ENCODE peak calls at places on chromosomes 11 and 22, in four cellular contexts. K, L, Z and Q are unnamed samples.

GRCh38 chr11:44989831-44990566 is 39.3 kb upstream of the TP53I11 start:
- DNase-seq in K (no peak), L (no peak), Z (no peak), Q (no peak)

GRCh38 chr22:25742918-25743708 is 1.1 kb downstream of the MYO18B start:
- DNase-seq in K (no peak), L (no peak), Z (no peak), Q (no peak)

GRCh38 chr11:99199336-99199735 is 178.6 kb downstream of the CNTN5 start:
- DNase-seq in K (no peak), L (no peak), Z (no peak), Q (no peak)

GRCh38 chr11:66443602-66444001 is 5.0 kb upstream of the MRPL11 start:
- DNase-seq in K (no peak), L (peak), Z (no peak), Q (no peak)

GRCh38 chr11:8384199-8384821 is 120.6 kb upstream of the LMO1 start:
- DNase-seq in K (no peak), L (peak), Z (no peak), Q (no peak)

GRCh38 chr11:35272391-35272821 is 133.4 kb downstream of the CD44 start:
- DNase-seq in K (no peak), L (no peak), Z (no peak), Q (peak)

GRCh38 chr22:32926600-32926999 is 125.1 kb downstream of the TIMP3 start:
- DNase-seq in K (peak), L (peak), Z (no peak), Q (peak)

GRCh38 chr11:8839957-8840945 is 70.7 kb upstream of the AKIP1 start:
- DNase-seq in K (no peak), L (no peak), Z (no peak), Q (no peak)

GRCh38 chr11:55819330-55819729 is at the start of gene OR5D18:
- DNase-seq in K (no peak), L (no peak), Z (no peak), Q (no peak)

GRCh38 chr11:112734207-112734606 is 227.0 kb upstream of the NCAM1 start:
- DNase-seq in K (no peak), L (no peak), Z (no peak), Q (no peak)

GRCh38 chr11:5712507-5712906 is 22.9 kb downstream of the TRIM22 start:
- DNase-seq in K (peak), L (peak), Z (no peak), Q (no peak)

GRCh38 chr11:36231300-36231699 is 57.9 kb downstream of the COMMD9 start:
- DNase-seq in K (no peak), L (no peak), Z (no peak), Q (no peak)

GRCh38 chr22:50160947-50161346 is 9.6 kb upstream of the PANX2 start:
- DNase-seq in K (no peak), L (no peak), Z (no peak), Q (no peak)

GRCh38 chr22:46023558-46023981 is 46.6 kb upstream of the WNT7B start:
- DNase-seq in K (no peak), L (no peak), Z (no peak), Q (no peak)

GRCh38 chr11:113572349-113572748 is 97.2 kb upstream of the DRD2 start:
- DNase-seq in K (no peak), L (no peak), Z (no peak), Q (no peak)

GRCh38 chr11:10909141-10909883 is 51.5 kb upstream of the ZBED5 start:
- DNase-seq in K (no peak), L (no peak), Z (no peak), Q (no peak)

GRCh38 chr22:30253205-30253852 is 6.8 kb upstream of the LIF start:
- DNase-seq in K (no peak), L (peak), Z (no peak), Q (no peak)

GRCh38 chr11:79019981-79020380 is 420.8 kb downstream of the TENM4 start:
- DNase-seq in K (no peak), L (no peak), Z (no peak), Q (no peak)

GRCh38 chr11:21630934-21631478 is 561.9 kb upstream of the ANO5 start:
- DNase-seq in K (no peak), L (no peak), Z (no peak), Q (no peak)

GRCh38 chr22:36999463-36999862 is 19.8 kb downstream of the TST start:
- DNase-seq in K (no peak), L (no peak), Z (no peak), Q (no peak)

GRCh38 chr11:77753230-77753629 is 67.3 kb downstream of the RSF1 start:
- DNase-seq in K (no peak), L (no peak), Z (no peak), Q (no peak)

GRCh38 chr11:35352107-35352888 is 67.1 kb downstream of the SLC1A2 start:
- DNase-seq in K (no peak), L (no peak), Z (no peak), Q (no peak)

GRCh38 chr11:130668751-130669150 is 220.3 kb downstream of the ADAMTS15 start:
- DNase-seq in K (no peak), L (no peak), Z (no peak), Q (no peak)

GRCh38 chr11:34249439-34250073 is 108.3 kb downstream of the ABTB2 start:
- DNase-seq in K (no peak), L (no peak), Z (no peak), Q (no peak)

GRCh38 chr11:69387409-69387885 is 93.5 kb downstream of the MYEOV start:
- DNase-seq in K (no peak), L (no peak), Z (no peak), Q (no peak)

GRCh38 chr22:45503071-45503815 is 560 bp downstream of the FBLN1 start:
- DNase-seq in K (no peak), L (no peak), Z (no peak), Q (no peak)

GRCh38 chr22:24543068-24543675 is 11.8 kb downstream of the GUCD1 start:
- DNase-seq in K (no peak), L (no peak), Z (no peak), Q (no peak)

GRCh38 chr22:28608546-28608945 is 71.1 kb downstream of the TTC28 start:
- DNase-seq in K (no peak), L (no peak), Z (no peak), Q (no peak)

GRCh38 chr11:74636633-74637184 is 44.3 kb downstream of the POLD3 start:
- DNase-seq in K (no peak), L (peak), Z (no peak), Q (no peak)

GRCh38 chr11:82494988-82495432 is 238.7 kb downstream of the FAM181B start:
- DNase-seq in K (peak), L (peak), Z (no peak), Q (peak)

GRCh38 chr11:111834432-111835163 is 36.8 kb downstream of the ALG9 start:
- DNase-seq in K (no peak), L (no peak), Z (no peak), Q (no peak)

GRCh38 chr11:34682822-34683221 is 61.9 kb downstream of the EHF start:
- DNase-seq in K (no peak), L (peak), Z (no peak), Q (no peak)

GRCh38 chr22:19942886-19943664 is 1.5 kb upstream of the TXNRD2 start:
- DNase-seq in K (peak), L (peak), Z (no peak), Q (no peak)

GRCh38 chr11:114192841-114193389 is 103.3 kb upstream of the NNMT start:
- DNase-seq in K (peak), L (no peak), Z (no peak), Q (no peak)

GRCh38 chr11:117663826-117664225 is 133.2 kb downstream of the DSCAML1 start:
- DNase-seq in K (no peak), L (no peak), Z (no peak), Q (no peak)

GRCh38 chr22:46085831-46086576 is 64.3 kb upstream of the PPARA start:
- DNase-seq in K (no peak), L (peak), Z (peak), Q (no peak)

GRCh38 chr11:36398261-36398953 is 102.3 kb downstream of the PRR5L start:
- DNase-seq in K (no peak), L (no peak), Z (no peak), Q (no peak)

GRCh38 chr11:103798456-103798855 is 238.0 kb upstream of the DDI1 start:
- DNase-seq in K (no peak), L (no peak), Z (no peak), Q (no peak)

GRCh38 chr11:103803062-103803461 is 233.4 kb upstream of the DDI1 start:
- DNase-seq in K (no peak), L (no peak), Z (no peak), Q (no peak)

GRCh38 chr11:103805688-103806009 is 230.8 kb upstream of the DDI1 start:
- DNase-seq in K (no peak), L (peak), Z (no peak), Q (no peak)

GRCh38 chr11:103798029-103798428 is 238.4 kb upstream of the DDI1 start:
- DNase-seq in K (no peak), L (no peak), Z (no peak), Q (no peak)

DNA sequence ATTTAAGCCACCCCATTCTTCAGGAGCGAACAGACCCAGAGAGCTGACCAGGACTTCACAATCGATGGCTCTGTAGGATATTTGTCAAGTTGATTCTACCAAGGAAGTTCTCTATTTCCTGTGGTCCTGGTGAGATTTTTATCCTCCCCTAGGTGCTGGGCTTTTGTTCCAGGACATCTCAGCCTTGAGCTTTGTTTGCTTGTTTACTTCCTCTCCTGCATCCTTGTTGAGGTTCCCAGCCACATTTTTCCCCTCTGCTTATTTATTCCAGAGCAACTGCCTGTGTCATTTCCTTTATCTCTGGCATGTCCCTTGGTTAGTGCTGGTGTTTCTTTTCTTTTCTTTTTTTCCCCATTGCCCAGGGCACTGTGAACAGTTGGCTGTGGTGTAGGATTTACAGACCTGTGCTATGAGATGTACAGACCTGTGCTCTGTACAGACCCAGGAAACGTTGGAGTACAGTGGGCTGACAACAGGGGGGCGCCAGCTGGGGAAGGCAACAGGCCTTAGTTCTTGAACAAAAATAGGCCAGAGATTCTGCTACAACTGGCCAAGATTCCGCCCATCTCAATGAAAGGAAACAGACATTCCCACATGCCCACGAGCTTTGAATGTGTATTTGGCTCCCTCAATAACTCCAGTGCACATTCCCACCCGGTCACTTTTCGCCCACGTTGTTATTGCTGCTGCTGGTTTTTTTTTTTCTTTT is 235.9 kb upstream of the DDI1 start:
- DNase-seq in K (peak), L (no peak), Z (no peak), Q (no peak)
- TF ChIP-seq CTCF in K (peak), L (no peak), Z (no peak), Q (no peak)

GRCh38 chr22:44426981-44427380 is 71.1 kb downstream of the RTL6 start:
- DNase-seq in K (no peak), L (no peak), Z (no peak), Q (no peak)

GRCh38 chr22:44424131-44424711 is 73.8 kb downstream of the RTL6 start:
- DNase-seq in K (no peak), L (no peak), Z (no peak), Q (no peak)

GRCh38 chr22:44424867-44425351 is 73.1 kb downstream of the RTL6 start:
- DNase-seq in K (no peak), L (no peak), Z (no peak), Q (no peak)

GRCh38 chr22:44423556-44423955 is 74.5 kb downstream of the RTL6 start:
- DNase-seq in K (no peak), L (no peak), Z (no peak), Q (no peak)

GRCh38 chr22:44425356-44425755 is 72.7 kb downstream of the RTL6 start:
- DNase-seq in K (no peak), L (no peak), Z (no peak), Q (no peak)
- TF ChIP-seq CTCF in K (no peak), L (no peak), Z (no peak), Q (no peak)

GRCh38 chr11:126150256-126150655 is 61.2 kb downstream of the RPUSD4 start:
- DNase-seq in K (no peak), L (no peak), Z (no peak), Q (no peak)

GRCh38 chr11:126153006-126153405 is 58.4 kb downstream of the RPUSD4 start:
- DNase-seq in K (no peak), L (no peak), Z (no peak), Q (no peak)

GRCh38 chr11:126153999-126154398 is 57.5 kb downstream of the RPUSD4 start:
- DNase-seq in K (no peak), L (no peak), Z (no peak), Q (no peak)

GRCh38 chr11:126152152-126152551 is 59.3 kb downstream of the RPUSD4 start:
- DNase-seq in K (no peak), L (no peak), Z (no peak), Q (no peak)

DNA sequence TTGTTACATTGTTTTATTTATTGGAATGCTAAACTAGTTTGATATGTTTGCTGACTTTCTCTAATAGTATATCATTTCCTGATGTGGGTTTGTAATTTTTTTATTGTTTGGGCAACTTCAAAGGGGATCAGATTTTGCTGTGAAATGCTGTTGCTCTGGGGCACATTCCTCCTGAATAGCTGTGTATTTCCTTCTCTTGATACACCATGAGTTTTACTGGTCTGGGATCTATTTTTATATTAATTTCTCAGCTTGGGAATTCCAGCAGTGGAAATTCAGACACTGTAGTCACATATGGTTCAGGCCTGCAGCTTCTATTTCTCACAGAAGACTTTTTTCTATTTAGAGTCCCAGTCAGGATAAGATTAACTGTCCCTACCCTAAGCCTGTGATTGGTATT is 58.9 kb downstream of the RPUSD4 start:
- DNase-seq in K (no peak), L (no peak), Z (no peak), Q (no peak)
- TF ChIP-seq CTCF in K (no peak), L (no peak), Z (no peak), Q (no peak)

GRCh38 chr11:1395773-1396374 is 6.1 kb downstream of the BRSK2 start:
- DNase-seq in K (no peak), L (no peak), Z (peak), Q (no peak)
- TF ChIP-seq CTCF in K (no peak), L (no peak), Z (no peak), Q (no peak)

DNA sequence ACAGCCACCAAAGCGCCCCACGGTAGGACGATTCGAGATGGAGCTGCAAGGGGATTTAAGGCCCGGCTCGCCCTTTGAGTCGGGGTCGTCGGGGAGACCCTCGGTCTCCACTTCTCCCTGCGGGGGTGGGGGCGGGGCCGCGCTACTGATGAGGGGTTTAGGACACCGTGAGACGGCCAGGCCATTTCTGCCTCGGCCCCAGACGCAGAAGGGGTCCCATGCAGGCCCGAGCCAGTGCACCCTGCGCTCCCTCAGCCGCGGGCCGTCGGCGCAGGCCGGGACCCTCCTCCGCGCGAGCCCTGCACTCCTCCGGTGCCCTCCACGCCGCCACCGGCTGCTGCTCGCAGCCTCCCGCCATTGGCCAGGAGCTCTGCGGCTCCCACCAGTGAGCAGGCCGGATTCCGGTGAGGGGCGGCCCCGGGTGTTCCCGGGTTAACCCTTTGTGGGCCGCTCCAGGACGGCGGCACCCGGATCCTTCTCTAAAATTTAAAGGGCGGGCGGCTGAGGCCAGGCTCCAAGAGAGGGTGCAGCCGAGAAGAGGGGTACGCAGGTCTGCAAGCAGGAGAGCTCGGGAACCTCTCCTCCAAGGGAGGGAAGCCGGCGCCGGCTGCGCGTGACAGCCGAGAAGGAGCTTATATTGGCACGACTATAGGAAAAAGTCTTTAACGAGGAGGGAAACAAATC is 18.0 kb downstream of the CREB3L1 start:
- DNase-seq in K (peak), L (no peak), Z (peak), Q (peak)
- TF ChIP-seq CTCF in K (no peak), L (no peak), Z (no peak), Q (no peak)

GRCh38 chr11:62794201-62794775 is 2.5 kb upstream of the TMEM223 start:
- DNase-seq in K (no peak), L (no peak), Z (no peak), Q (no peak)

GRCh38 chr11:62792193-62792575 is 378 bp upstream of the TMEM223 start:
- DNase-seq in K (no peak), L (no peak), Z (no peak), Q (no peak)

GRCh38 chr11:62788991-62789390 is 1.8 kb downstream of the TMEM179B start:
- DNase-seq in K (no peak), L (peak), Z (no peak), Q (no peak)

GRCh38 chr11:62789576-62789975 is 2.2 kb downstream of the TMEM223 start:
- DNase-seq in K (no peak), L (no peak), Z (no peak), Q (no peak)

DNA sequence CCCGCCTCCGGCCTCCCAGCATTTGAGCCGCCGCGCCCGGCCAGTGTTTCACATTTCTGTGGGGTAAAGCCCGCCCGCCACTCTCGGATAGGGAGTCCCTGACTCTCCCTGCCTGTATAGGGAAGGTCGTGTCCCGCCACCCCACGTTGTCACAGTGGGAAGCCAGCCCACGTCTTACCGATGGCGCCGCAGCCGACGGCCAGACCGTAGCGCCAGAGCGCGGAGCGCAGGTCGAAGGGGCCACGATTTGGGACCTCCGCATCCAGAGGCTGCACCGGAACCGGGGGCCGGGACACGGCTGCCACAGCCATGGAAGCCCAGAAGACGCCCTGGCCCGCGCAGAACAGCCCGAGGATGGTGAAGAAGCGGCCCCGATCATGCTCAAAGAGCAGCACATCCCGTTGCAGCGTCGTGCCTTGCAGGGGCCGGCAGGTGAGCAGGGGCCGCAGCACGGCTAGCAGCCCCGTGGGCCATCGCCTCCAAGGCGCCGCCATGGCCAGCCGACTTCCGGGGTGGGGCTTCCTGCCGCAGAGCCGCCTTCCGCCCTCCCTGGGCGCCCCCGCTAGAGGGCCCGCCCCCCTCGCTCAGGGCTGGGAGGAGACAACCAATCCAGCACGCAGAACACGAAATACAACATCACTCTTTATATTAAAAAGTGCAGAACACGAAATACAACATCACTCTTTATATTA is at the start of gene TMEM223:
- DNase-seq in K (peak), L (peak), Z (peak), Q (peak)
- TF ChIP-seq CTCF in K (peak), L (no peak), Z (no peak), Q (no peak)

DNA sequence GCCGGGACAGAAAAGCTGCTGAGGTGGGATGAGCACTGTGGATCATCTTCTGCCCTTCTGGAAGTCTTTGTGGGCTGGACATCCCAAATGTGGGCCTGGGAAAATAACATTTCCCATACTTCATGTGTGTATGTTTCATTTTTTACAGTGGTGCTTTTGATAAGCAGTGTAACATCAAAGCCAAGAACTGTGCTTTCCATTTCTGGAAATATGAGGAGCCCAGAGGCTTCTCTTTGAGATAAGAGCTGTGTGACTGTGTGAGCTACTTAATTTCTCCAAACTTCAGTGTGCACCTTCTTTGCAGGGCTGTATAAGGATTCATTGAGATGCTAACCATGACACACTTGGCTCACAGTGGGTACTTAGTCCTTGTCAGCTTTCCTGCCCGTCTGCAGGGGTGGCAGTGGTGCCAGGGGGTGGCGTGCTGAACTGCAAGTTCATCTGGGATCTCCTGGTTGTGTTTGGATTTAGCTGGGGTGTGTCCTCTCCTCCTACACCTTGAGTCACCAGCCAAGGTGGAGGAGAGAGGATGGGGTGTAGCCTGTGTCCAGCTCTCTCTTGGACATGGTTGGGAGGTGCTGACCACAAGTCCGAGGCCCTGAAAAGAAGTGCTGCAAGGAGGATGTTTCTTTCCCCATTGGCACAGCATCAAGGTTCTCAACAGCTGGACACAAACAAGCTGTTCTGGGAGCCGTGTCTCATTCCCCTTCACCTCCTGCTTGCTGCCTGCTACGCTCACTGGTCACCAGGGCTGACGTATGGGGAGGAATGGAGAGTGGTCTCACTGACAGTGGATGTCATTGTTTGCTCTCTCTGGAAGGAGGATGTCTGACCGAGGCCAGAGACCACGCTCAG is 139.4 kb downstream of the TEAD1 start:
- DNase-seq in K (no peak), L (peak), Z (no peak), Q (no peak)
- TF ChIP-seq CTCF in K (no peak), L (peak), Z (no peak), Q (no peak)